ENCODE peak calls at places on chromosome 11, in seven cellular contexts. O, G, X, Y, M, K and T are unnamed samples.

GRCh38 chr11:46521947-46522681 is 71.7 kb downstream of the AMBRA1 start:
- DNase-seq in Y (no peak), K (no peak), M (no peak), X (no peak), G (no peak), O (peak), T (no peak)

GRCh38 chr11:7851391-7851790 is 54.6 kb upstream of the OR5P2 start:
- DNase-seq in M (no peak), X (no peak), G (no peak), K (no peak), Y (no peak), O (no peak), T (no peak)

GRCh38 chr11:128346808-128347207 is 240.6 kb downstream of the ETS1 start:
- DNase-seq in O (peak), K (peak), G (peak), X (no peak), M (no peak), Y (no peak), T (no peak)

GRCh38 chr11:96267490-96268010 is 75.4 kb downstream of the MAML2 start:
- DNase-seq in M (no peak), Y (no peak), O (peak), G (no peak), X (no peak), K (no peak), T (no peak)

GRCh38 chr11:117860139-117860538 is 16.3 kb downstream of the FXYD6 start:
- DNase-seq in G (no peak), Y (no peak), X (peak), O (no peak), M (no peak), K (no peak), T (peak)

GRCh38 chr11:121304750-121305149 is 12.2 kb downstream of the SC5D start:
- DNase-seq in X (no peak), G (no peak), O (no peak), M (no peak), Y (no peak), K (no peak), T (no peak)

GRCh38 chr11:126145954-126146353 is 65.5 kb downstream of the RPUSD4 start:
- DNase-seq in X (no peak), G (no peak), K (no peak), M (no peak), O (no peak), Y (no peak), T (no peak)

GRCh38 chr11:64253481-64253880 is 2.2 kb downstream of the PLCB3 start:
- DNase-seq in X (no peak), O (no peak), G (no peak), K (no peak), M (no peak), Y (peak), T (no peak)

GRCh38 chr11:1206391-1207271 is 16.2 kb upstream of the MUC5B start:
- DNase-seq in O (no peak), G (no peak), M (no peak), X (peak), Y (peak), K (no peak), T (peak)